ENCODE peak calls at places on chromosomes 12 and 14, in seven cellular contexts. One of them, this sample, is unnamed.

GRCh38 chr12:6605425-6606330 is 1.5 kb downstream of the CHD4 start:
- DNase-seq in PC-3: peak; percentile 51
- DNase-seq in iPS DF 6.9: no peak
- DNase-seq in stomach: no peak
- DNase-seq in left ventricle myocardium inferior: peak; percentile 17
- DNase-seq in neural progenitor cell: peak; percentile 51
- DNase-seq in right atrium auricular region: no peak
- DNase-seq in this sample: peak; percentile 36

GRCh38 chr14:92348154-92348553 is 25.2 kb downstream of the SLC24A4 start:
- DNase-seq in PC-3: peak; percentile 95
- DNase-seq in iPS DF 6.9: no peak
- DNase-seq in stomach: no peak
- DNase-seq in left ventricle myocardium inferior: no peak
- DNase-seq in neural progenitor cell: no peak
- DNase-seq in right atrium auricular region: no peak
- DNase-seq in this sample: peak; percentile 81

GRCh38 chr12:6698352-6699046 is 2.1 kb downstream of the PIANP start:
- DNase-seq in PC-3: no peak
- DNase-seq in iPS DF 6.9: no peak
- DNase-seq in stomach: no peak
- DNase-seq in left ventricle myocardium inferior: no peak
- DNase-seq in neural progenitor cell: no peak
- DNase-seq in right atrium auricular region: no peak
- DNase-seq in this sample: no peak

GRCh38 chr12:11927311-11927935 is 143.3 kb upstream of the BCL2L14 start:
- DNase-seq in PC-3: no peak
- DNase-seq in iPS DF 6.9: no peak
- DNase-seq in stomach: no peak
- DNase-seq in left ventricle myocardium inferior: no peak
- DNase-seq in neural progenitor cell: peak; percentile 72
- DNase-seq in right atrium auricular region: no peak
- DNase-seq in this sample: no peak

GRCh38 chr14:71319646-71320045 is 412.4 kb downstream of the PCNX1 start:
- DNase-seq in PC-3: peak; percentile 36
- DNase-seq in iPS DF 6.9: no peak
- DNase-seq in stomach: no peak
- DNase-seq in left ventricle myocardium inferior: no peak
- DNase-seq in neural progenitor cell: peak; percentile 35
- DNase-seq in right atrium auricular region: no peak
- DNase-seq in this sample: no peak

GRCh38 chr12:121792607-121793500 is 634 bp downstream of the RHOF start:
- DNase-seq in PC-3: peak; percentile 36
- DNase-seq in iPS DF 6.9: no peak
- DNase-seq in stomach: peak; percentile 58
- DNase-seq in left ventricle myocardium inferior: peak; percentile 54
- DNase-seq in neural progenitor cell: no peak
- DNase-seq in right atrium auricular region: no peak
- DNase-seq in this sample: no peak

GRCh38 chr14:100103261-100104005 is 38.2 kb downstream of the EVL start:
- DNase-seq in PC-3: no peak
- DNase-seq in iPS DF 6.9: no peak
- DNase-seq in stomach: no peak
- DNase-seq in left ventricle myocardium inferior: peak; percentile 41
- DNase-seq in neural progenitor cell: no peak
- DNase-seq in right atrium auricular region: no peak
- DNase-seq in this sample: no peak

GRCh38 chr12:75020068-75020557 is 189.5 kb downstream of the KCNC2 start:
- DNase-seq in PC-3: no peak
- DNase-seq in iPS DF 6.9: no peak
- DNase-seq in stomach: no peak
- DNase-seq in left ventricle myocardium inferior: no peak
- DNase-seq in neural progenitor cell: no peak
- DNase-seq in right atrium auricular region: no peak
- DNase-seq in this sample: no peak

GRCh38 chr12:65649126-65649525 is 175.2 kb upstream of the HMGA2 start:
- DNase-seq in PC-3: peak; percentile 99
- DNase-seq in iPS DF 6.9: no peak
- DNase-seq in stomach: no peak
- DNase-seq in left ventricle myocardium inferior: no peak
- DNase-seq in neural progenitor cell: no peak
- DNase-seq in right atrium auricular region: no peak
- DNase-seq in this sample: peak; percentile 28

GRCh38 chr12:54038760-54039414 is 6.0 kb downstream of the HOXC5 start:
- DNase-seq in PC-3: peak; percentile 56
- DNase-seq in iPS DF 6.9: no peak
- DNase-seq in stomach: peak; percentile 76
- DNase-seq in left ventricle myocardium inferior: no peak
- DNase-seq in neural progenitor cell: peak; percentile 3
- DNase-seq in right atrium auricular region: no peak
- DNase-seq in this sample: no peak

GRCh38 chr12:54588110-54588831 is at the start of gene PPP1R1A:
- DNase-seq in PC-3: no peak
- DNase-seq in iPS DF 6.9: no peak
- DNase-seq in stomach: peak; percentile 51
- DNase-seq in left ventricle myocardium inferior: peak; percentile 35
- DNase-seq in neural progenitor cell: peak; percentile 85
- DNase-seq in right atrium auricular region: no peak
- DNase-seq in this sample: no peak

GRCh38 chr12:50620975-50621360 is 116.2 kb downstream of the DIP2B start:
- DNase-seq in PC-3: no peak
- DNase-seq in iPS DF 6.9: no peak
- DNase-seq in stomach: no peak
- DNase-seq in left ventricle myocardium inferior: no peak
- DNase-seq in neural progenitor cell: no peak
- DNase-seq in right atrium auricular region: no peak
- DNase-seq in this sample: no peak

GRCh38 chr12:19639781-19640180 is 200.5 kb downstream of the AEBP2 start:
- DNase-seq in PC-3: no peak
- DNase-seq in iPS DF 6.9: no peak
- DNase-seq in stomach: no peak
- DNase-seq in left ventricle myocardium inferior: no peak
- DNase-seq in neural progenitor cell: no peak
- DNase-seq in right atrium auricular region: no peak
- DNase-seq in this sample: no peak

GRCh38 chr12:203462-204260 is 10.3 kb downstream of the SLC6A12 start:
- DNase-seq in PC-3: no peak
- DNase-seq in iPS DF 6.9: no peak
- DNase-seq in stomach: no peak
- DNase-seq in left ventricle myocardium inferior: peak; percentile 39
- DNase-seq in neural progenitor cell: peak; percentile 82
- DNase-seq in right atrium auricular region: no peak
- DNase-seq in this sample: no peak

GRCh38 chr12:114726092-114726710 is 42.2 kb upstream of the TBX3 start:
- DNase-seq in PC-3: no peak
- DNase-seq in iPS DF 6.9: no peak
- DNase-seq in stomach: no peak
- DNase-seq in left ventricle myocardium inferior: peak; percentile 79
- DNase-seq in neural progenitor cell: no peak
- DNase-seq in right atrium auricular region: no peak
- DNase-seq in this sample: no peak

GRCh38 chr14:96038558-96038919 is 623 bp upstream of the C14orf132 start:
- DNase-seq in PC-3: no peak
- DNase-seq in iPS DF 6.9: no peak
- DNase-seq in stomach: no peak
- DNase-seq in left ventricle myocardium inferior: no peak
- DNase-seq in neural progenitor cell: peak; percentile 38
- DNase-seq in right atrium auricular region: no peak
- DNase-seq in this sample: no peak

GRCh38 chr12:124636138-124636968 is 68.9 kb upstream of the NCOR2 start:
- DNase-seq in PC-3: peak; percentile 89
- DNase-seq in iPS DF 6.9: no peak
- DNase-seq in stomach: peak; percentile 48
- DNase-seq in left ventricle myocardium inferior: no peak
- DNase-seq in neural progenitor cell: no peak
- DNase-seq in right atrium auricular region: peak; percentile 76
- DNase-seq in this sample: no peak

GRCh38 chr12:130706885-130707570 is 9.1 kb downstream of the RIMBP2 start:
- DNase-seq in PC-3: no peak
- DNase-seq in iPS DF 6.9: no peak
- DNase-seq in stomach: no peak
- DNase-seq in left ventricle myocardium inferior: no peak
- DNase-seq in neural progenitor cell: no peak
- DNase-seq in right atrium auricular region: no peak
- DNase-seq in this sample: no peak

GRCh38 chr12:75720807-75721206 is 209.4 kb upstream of the KRR1 start:
- DNase-seq in PC-3: peak; percentile 45
- DNase-seq in iPS DF 6.9: no peak
- DNase-seq in stomach: peak; percentile 55
- DNase-seq in left ventricle myocardium inferior: no peak
- DNase-seq in neural progenitor cell: peak; percentile 22
- DNase-seq in right atrium auricular region: no peak
- DNase-seq in this sample: peak; percentile 74

GRCh38 chr12:20528208-20528607 is 159.9 kb downstream of the PDE3A start:
- DNase-seq in PC-3: no peak
- DNase-seq in iPS DF 6.9: no peak
- DNase-seq in stomach: no peak
- DNase-seq in left ventricle myocardium inferior: no peak
- DNase-seq in neural progenitor cell: no peak
- DNase-seq in right atrium auricular region: no peak
- DNase-seq in this sample: no peak

GRCh38 chr12:128007250-128007649 is 259.7 kb upstream of the TMEM132C start:
- DNase-seq in PC-3: peak; percentile 46
- DNase-seq in iPS DF 6.9: no peak
- DNase-seq in stomach: no peak
- DNase-seq in left ventricle myocardium inferior: no peak
- DNase-seq in neural progenitor cell: no peak
- DNase-seq in right atrium auricular region: no peak
- DNase-seq in this sample: no peak

GRCh38 chr14:52360831-52361230 is 46.7 kb downstream of the PTGER2 start:
- DNase-seq in PC-3: no peak
- DNase-seq in iPS DF 6.9: no peak
- DNase-seq in stomach: peak; percentile 46
- DNase-seq in left ventricle myocardium inferior: no peak
- DNase-seq in neural progenitor cell: peak; percentile 2
- DNase-seq in right atrium auricular region: no peak
- DNase-seq in this sample: no peak

GRCh38 chr12:110316861-110317260 is 35.8 kb downstream of the ATP2A2 start:
- DNase-seq in PC-3: peak; percentile 17
- DNase-seq in iPS DF 6.9: no peak
- DNase-seq in stomach: no peak
- DNase-seq in left ventricle myocardium inferior: no peak
- DNase-seq in neural progenitor cell: no peak
- DNase-seq in right atrium auricular region: no peak
- DNase-seq in this sample: no peak
- H3K27ac ChIP-seq in PC-3: no peak overlapping the region
- H3K27ac ChIP-seq in iPS DF 6.9: no peak overlapping the region
- H3K27ac ChIP-seq in stomach: peak overlapping the region; percentile 38
- H3K27ac ChIP-seq in left ventricle myocardium inferior: peak overlapping the region; percentile 56
- H3K27ac ChIP-seq in neural progenitor cell: peak overlapping the region; percentile 18
- H3K27ac ChIP-seq in right atrium auricular region: peak overlapping the region; percentile 28
- H3K27ac ChIP-seq in this sample: peak overlapping the region; percentile 10

DNA sequence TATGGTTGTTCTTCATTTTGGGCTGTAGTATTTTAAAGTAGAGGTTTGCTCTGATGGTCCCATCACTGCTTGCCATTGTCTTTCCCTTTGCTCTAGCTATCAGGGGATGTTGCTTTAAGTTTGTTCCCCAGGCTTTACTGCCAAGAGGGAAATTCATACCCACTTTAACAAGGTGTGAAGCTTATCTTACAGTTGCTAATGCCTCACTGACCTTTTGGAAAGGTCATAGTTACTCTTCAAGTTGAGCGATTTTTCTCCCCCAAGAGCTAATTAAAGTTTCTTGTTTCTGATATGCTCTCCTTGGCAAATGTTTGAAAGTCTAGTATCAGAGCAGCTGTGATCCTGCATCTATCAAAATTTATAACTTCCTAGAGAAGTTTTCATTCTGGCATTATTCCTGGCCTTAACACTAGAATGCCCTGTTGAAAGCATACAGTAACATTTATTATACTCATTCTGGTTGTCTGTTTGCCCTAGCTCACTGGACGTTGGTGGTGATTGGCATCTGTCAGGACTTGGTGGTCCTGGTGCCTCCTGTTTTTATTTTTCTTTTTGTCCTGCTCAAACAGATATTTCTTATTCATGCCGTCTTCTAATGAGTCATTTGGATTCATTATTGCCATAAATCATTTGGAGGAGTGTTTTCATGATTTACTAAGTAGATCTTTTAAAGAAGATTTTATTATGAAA is 8.1 kb downstream of the ATP2A2 start:
- DNase-seq in PC-3: no peak
- DNase-seq in iPS DF 6.9: no peak
- DNase-seq in stomach: no peak
- DNase-seq in left ventricle myocardium inferior: no peak
- DNase-seq in neural progenitor cell: no peak
- DNase-seq in right atrium auricular region: no peak
- DNase-seq in this sample: no peak
- H3K4me1 ChIP-seq in PC-3: peaks cover 24% of the 10 kb centered on the region
- H3K4me1 ChIP-seq in iPS DF 6.9: no peaks in the 10 kb centered on the region
- H3K4me1 ChIP-seq in stomach: peaks cover 61% of the 10 kb centered on the region
- H3K4me1 ChIP-seq in left ventricle myocardium inferior: peaks cover 98% of the 10 kb centered on the region
- H3K4me1 ChIP-seq in neural progenitor cell: peaks cover 14% of the 10 kb centered on the region
- H3K4me1 ChIP-seq in right atrium auricular region: no peaks in the 10 kb centered on the region
- H3K4me1 ChIP-seq in this sample: peaks cover 6% of the 10 kb centered on the region

DNA sequence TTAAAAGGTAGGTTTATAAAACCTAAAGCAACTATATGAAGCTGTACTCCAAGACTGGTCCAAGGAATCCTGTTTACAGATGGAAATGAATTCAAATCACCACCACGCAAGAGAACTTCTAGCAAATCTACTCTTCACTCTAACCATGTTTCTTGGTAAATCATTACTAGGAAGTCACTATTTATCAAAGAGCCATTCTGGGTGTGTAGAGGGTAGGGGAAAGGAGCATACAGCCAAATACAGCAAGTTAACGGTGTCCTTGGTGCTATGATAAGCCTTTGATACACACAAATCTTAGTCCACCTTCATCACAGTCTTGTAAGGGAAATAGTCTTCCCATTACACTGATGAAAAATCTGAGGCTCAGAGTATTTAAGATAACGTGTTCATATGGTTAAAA is 16.8 kb downstream of the NIN start:
- DNase-seq in PC-3: no peak
- DNase-seq in iPS DF 6.9: no peak
- DNase-seq in stomach: no peak
- DNase-seq in left ventricle myocardium inferior: no peak
- DNase-seq in neural progenitor cell: no peak
- DNase-seq in right atrium auricular region: no peak
- DNase-seq in this sample: no peak
- H3K4me3 ChIP-seq in PC-3: no peak overlapping the region
- H3K4me3 ChIP-seq in iPS DF 6.9: no peak overlapping the region
- H3K4me3 ChIP-seq in stomach: no peak overlapping the region
- H3K4me3 ChIP-seq in left ventricle myocardium inferior: no peak overlapping the region
- H3K4me3 ChIP-seq in neural progenitor cell: no peak overlapping the region
- H3K4me3 ChIP-seq in right atrium auricular region: no peak overlapping the region
- H3K4me3 ChIP-seq in this sample: no peak overlapping the region

DNA sequence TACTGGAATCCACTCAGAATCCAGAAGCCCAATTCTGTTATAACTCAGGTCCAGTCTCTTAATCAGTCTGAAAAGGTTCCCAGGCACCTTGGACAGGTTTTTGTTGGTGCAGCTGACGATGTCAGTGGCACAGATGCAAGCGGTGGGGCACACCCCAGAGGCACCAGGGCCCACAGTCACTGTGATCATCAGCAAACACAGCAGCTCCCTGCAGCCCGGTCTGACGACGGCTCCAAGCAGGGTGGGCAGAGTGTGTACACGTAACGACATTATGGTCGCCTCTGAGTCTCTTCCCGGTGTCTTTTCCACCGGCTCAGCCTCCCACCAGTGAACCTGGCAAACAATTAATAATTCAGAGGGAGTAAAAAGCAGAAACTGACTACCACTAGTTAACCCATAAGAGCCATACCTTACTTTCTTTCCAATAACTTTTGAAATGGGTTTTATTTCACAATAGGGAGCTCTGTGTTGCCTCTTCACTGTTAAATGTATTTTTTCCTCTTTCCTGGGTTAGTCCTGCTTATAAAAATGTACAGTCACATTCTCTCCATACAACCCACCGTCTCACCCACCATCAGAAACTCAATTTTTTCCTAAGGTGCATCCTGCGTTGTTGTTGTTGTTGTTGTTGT is 572 bp upstream of the PCED1B start:
- DNase-seq in PC-3: peak; percentile 47
- DNase-seq in iPS DF 6.9: no peak
- DNase-seq in stomach: no peak
- DNase-seq in left ventricle myocardium inferior: no peak
- DNase-seq in neural progenitor cell: peak; percentile 34
- DNase-seq in right atrium auricular region: peak; percentile 64
- DNase-seq in this sample: peak; percentile 35
- H3K27ac ChIP-seq in PC-3: peak overlapping the region; percentile 6
- H3K27ac ChIP-seq in iPS DF 6.9: no peak overlapping the region
- H3K27ac ChIP-seq in stomach: peak overlapping the region; percentile 92
- H3K27ac ChIP-seq in left ventricle myocardium inferior: peak overlapping the region; percentile 92
- H3K27ac ChIP-seq in neural progenitor cell: no peak overlapping the region
- H3K27ac ChIP-seq in right atrium auricular region: peak overlapping the region; percentile 80
- H3K27ac ChIP-seq in this sample: peak overlapping the region; percentile 77

This sample was measured in prostate gland.